ENCODE peak calls at places on chromosomes 4 and X, in seven cellular contexts. X is transverse colon, H is PC-9, N is pancreas, B is heart right ventricle, A is right atrium auricular region, S is colonic mucosa. K is an unnamed sample.

GRCh38 chr4:150145090-150145949 is 67.1 kb downstream of the DCLK2 start:
- DNase-seq in B (no peak), A (no peak), S (no peak), N (no peak), H (no peak), X (no peak), K (no peak)

GRCh38 chr4:140754918-140755810 is 1.0 kb downstream of the TBC1D9 start:
- DNase-seq in N (no peak), A (no peak), X (no peak), H (no peak), S (peak; percentile 43), B (no peak), K (no peak)

GRCh38 chrX:153649915-153650782 is 3.1 kb downstream of the DUSP9 start:
- DNase-seq in X (no peak), S (no peak), B (no peak), H (no peak), A (no peak), N (peak; percentile 26), K (no peak)

GRCh38 chrX:109352121-109352556 is 129.7 kb downstream of the GUCY2F start:
- DNase-seq in B (peak; percentile 10), N (peak; percentile 28), H (no peak), X (no peak), S (no peak), A (peak; percentile 61), K (no peak)

GRCh38 chrX:115232933-115233496 is 881 bp downstream of the LRCH2 start:
- DNase-seq in N (no peak), H (no peak), A (no peak), B (no peak), S (no peak), X (no peak), K (no peak)

GRCh38 chrX:71917621-71918341 is 7.1 kb downstream of the NHSL2 start:
- DNase-seq in B (no peak), S (no peak), X (no peak), H (no peak), N (no peak), A (no peak), K (no peak)

GRCh38 chr4:38837334-38837733 is 19.3 kb downstream of the TLR6 start:
- DNase-seq in B (no peak), A (no peak), S (no peak), X (no peak), N (no peak), H (no peak), K (no peak)

GRCh38 chr4:8821151-8821950 is 50.3 kb downstream of the HMX1 start:
- DNase-seq in S (peak; percentile 11), X (no peak), A (peak; percentile 30), N (peak; percentile 7), H (no peak), B (no peak), K (no peak)

GRCh38 chrX:118216488-118216887 is 99.9 kb upstream of the KLHL13 start:
- DNase-seq in A (no peak), B (no peak), H (no peak), X (peak; percentile 62), N (no peak), S (peak; percentile 60), K (peak; percentile 64)

GRCh38 chr4:17521595-17521994 is 6.6 kb downstream of the CLRN2 start:
- DNase-seq in B (no peak), N (no peak), A (no peak), H (no peak), S (no peak), X (no peak), K (no peak)

GRCh38 chr4:185775792-185776555 is 36.0 kb downstream of the SORBS2 start:
- DNase-seq in H (no peak), S (no peak), X (no peak), N (no peak), B (no peak), A (no peak), K (no peak)

GRCh38 chr4:15882675-15883086 is 55.9 kb downstream of the FGFBP1 start:
- DNase-seq in S (peak; percentile 58), N (peak; percentile 24), X (peak; percentile 33), A (peak; percentile 63), H (peak; percentile 51), B (peak; percentile 47), K (peak; percentile 52)

GRCh38 chrX:151974336-151975227 is at the start of gene GABRE:
- DNase-seq in A (no peak), S (peak; percentile 74), H (peak; percentile 9), X (peak; percentile 73), B (peak; percentile 53), N (peak; percentile 61), K (peak; percentile 77)
- H3K4me3 ChIP-seq in A (peak within 1 kb of the TSS; percentile 48), S (peak within 1 kb of the TSS; percentile 50), H (peak within 1 kb of the TSS; percentile 57), X (peak within 1 kb of the TSS; percentile 58), B (peak within 1 kb of the TSS; percentile 65), N (no peak within 1 kb of the TSS), K (no peak within 1 kb of the TSS)

DNA sequence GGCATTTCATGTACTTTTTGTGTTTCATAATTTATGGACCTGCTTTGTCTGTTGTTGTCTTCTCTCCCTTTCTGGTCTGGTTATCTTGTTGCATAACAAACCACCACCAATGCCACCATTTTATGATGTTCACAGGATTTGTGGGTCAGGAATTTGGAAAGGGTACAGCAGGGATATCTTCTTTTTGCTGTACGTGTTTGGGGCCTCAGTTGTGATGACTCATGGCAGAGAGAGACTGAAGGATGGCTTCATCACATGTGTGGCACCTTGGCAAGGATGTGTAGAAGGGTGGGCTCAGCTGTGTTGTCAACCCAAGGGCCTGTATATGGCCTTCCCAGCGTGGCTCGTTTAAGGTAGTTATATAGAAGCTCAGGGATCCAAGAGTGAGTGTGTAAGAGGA is 35.2 kb downstream of the KDM6A start:
- DNase-seq in S (no peak), H (no peak), N (no peak), B (no peak), A (no peak), X (no peak), K (no peak)
- H3K4me1 ChIP-seq in S (no peaks in the 10 kb centered on the region), H (no peaks in the 10 kb centered on the region), N (peaks cover 12% of the 10 kb centered on the region), B (peaks cover 77% of the 10 kb centered on the region), A (no peaks in the 10 kb centered on the region), X (peaks cover 10% of the 10 kb centered on the region), K (peaks cover 3% of the 10 kb centered on the region)

GRCh38 chr4:126595643-126596042 is 1037.1 kb upstream of the INTU start:
- DNase-seq in A (no peak), H (no peak), X (no peak), N (no peak), B (no peak), S (no peak), K (no peak)

GRCh38 chr4:126591583-126591982 is 1041.2 kb upstream of the INTU start:
- DNase-seq in H (no peak), A (no peak), N (no peak), S (no peak), X (no peak), B (no peak), K (no peak)

GRCh38 chr4:126593626-126594025 is 1039.1 kb upstream of the INTU start:
- DNase-seq in S (no peak), N (no peak), X (no peak), B (no peak), A (no peak), H (no peak), K (no peak)

GRCh38 chr4:126592088-126592487 is 1040.7 kb upstream of the INTU start:
- DNase-seq in H (no peak), X (no peak), S (no peak), N (no peak), A (no peak), B (no peak), K (no peak)
- TF ChIP-seq CTCF in H (peak; percentile 49), X (no peak), S (no peak), N (no peak), A (peak; percentile 12), B (peak; percentile 20), K (no peak)

DNA sequence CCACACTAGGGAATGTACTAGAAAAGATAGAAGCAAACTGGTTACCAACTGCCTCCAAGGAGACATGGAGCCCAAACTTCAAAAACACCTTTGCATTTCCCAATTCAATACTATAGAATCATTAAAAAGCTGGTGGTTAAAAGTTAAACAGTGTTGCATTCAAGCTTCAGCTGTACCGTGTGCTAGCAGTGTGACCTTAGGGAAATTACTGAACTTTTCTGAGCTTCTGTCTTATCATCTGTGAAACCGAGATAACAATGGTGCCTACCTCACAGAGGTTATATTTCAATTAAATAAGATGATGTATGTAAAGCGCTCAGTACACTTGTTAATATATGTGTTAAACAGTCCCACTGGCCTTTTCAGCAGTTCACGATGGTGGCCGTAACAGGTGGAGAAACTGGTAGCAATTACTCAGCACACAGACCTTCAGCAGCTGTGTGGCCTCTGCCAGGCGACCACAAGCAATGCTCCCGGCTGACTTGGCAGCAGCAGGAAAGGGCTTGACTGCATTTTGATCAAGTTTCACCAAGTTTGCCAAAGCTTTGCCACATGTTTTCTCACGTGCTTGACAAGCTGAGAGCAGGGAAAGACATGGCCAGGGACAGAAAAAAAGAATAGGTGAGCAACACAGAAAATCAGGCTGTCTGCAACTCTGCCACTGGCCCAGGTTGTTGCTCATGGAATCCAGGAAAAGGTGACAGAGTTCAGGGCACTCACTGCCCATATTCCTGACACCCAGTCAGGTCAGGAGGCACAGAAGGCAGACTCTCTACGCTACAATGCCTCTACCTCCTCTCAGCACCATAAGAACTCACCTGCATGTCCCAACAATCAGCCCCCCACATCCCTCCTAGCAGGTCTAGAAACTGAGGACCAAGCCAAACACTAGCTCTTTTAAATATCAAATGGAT is 72.1 kb downstream of the PARM1 start:
- DNase-seq in N (peak; percentile 76), S (no peak), A (no peak), X (no peak), B (peak; percentile 16), H (peak; percentile 37), K (no peak)
- H3K4me3 ChIP-seq in N (no peak overlapping the region), S (no peak overlapping the region), A (no peak overlapping the region), X (no peak overlapping the region), B (no peak overlapping the region), H (no peak overlapping the region), K (no peak overlapping the region)

DNA sequence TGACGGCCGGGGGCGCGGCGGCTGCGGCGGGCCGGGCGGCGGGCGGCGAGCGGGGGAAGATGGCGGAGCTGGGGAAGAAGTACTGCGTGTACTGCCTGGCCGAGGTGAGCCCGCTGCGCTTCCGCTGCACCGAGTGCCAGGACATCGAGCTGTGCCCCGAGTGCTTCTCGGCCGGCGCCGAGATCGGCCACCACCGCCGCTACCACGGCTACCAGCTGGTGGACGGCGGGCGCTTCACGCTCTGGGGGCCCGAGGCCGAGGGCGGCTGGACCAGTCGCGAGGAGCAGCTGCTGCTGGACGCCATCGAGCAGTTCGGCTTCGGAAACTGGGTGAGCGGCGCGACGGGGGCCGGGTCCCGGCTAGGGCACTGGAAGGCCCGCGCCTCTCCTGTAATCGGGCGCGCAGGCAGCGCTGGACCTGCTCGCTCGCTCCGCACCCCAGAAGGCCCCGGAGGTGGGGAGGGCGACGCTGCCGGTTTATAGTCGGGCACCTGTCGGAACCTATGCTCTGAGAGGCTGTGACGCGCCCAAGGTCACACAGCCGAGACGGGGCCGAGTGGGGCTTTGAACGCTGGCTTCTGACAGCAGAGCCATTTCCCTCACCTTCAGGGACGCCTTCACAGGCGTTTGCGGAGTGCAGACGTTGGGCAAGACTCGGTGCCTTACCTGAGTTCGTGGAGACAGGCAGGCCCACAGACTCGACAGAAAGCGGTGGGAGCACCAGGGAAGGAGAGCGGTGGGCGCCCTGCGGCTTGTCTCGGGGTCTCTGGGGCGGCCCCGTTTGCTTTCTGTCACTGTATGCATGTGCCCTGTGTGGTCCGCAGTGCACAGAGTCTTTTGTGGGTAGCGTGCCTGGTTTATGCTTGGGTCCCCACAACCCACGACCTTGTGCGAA is 596 bp downstream of the TADA2B start:
- DNase-seq in X (peak; percentile 58), A (no peak), N (peak; percentile 73), H (peak; percentile 46), S (peak; percentile 65), B (peak; percentile 20), K (peak; percentile 80)
- H3K4me1 ChIP-seq in X (peaks cover 20% of the 10 kb centered on the region), A (no peaks in the 10 kb centered on the region), N (peaks cover 25% of the 10 kb centered on the region), H (peaks cover 16% of the 10 kb centered on the region), S (peaks cover 24% of the 10 kb centered on the region), B (peaks cover 51% of the 10 kb centered on the region), K (peaks cover 33% of the 10 kb centered on the region)